ENCODE peak calls at places on chromosomes 16 and 17, in seven cellular contexts. G is NCI-H460; X is kidney tubule cell; F is stimulated activated CD8-positive, alpha-beta memory T cell treated with anti-CD3 and anti-CD28 coated beads, Interleukin-4, amount 100 ng/mL, for 1 hour; O is NB4; B is colonic mucosa; P is EL. N is an unnamed sample.

GRCh38 chr17:69637399-69638165 is 223.1 kb downstream of the MAP2K6 start:
- DNase-seq in O (no peak), G (no peak), F (no peak), B (no peak), P (peak; percentile 72), X (peak; percentile 74), N (peak; percentile 3)

GRCh38 chr16:87815567-87815966 is 49.8 kb upstream of the KLHDC4 start:
- DNase-seq in P (no peak), O (no peak), B (no peak), G (no peak), F (no peak), X (no peak), N (no peak)

GRCh38 chr17:1776857-1777256 is 15.0 kb downstream of the SERPINF1 start:
- DNase-seq in F (no peak), B (no peak), X (no peak), O (no peak), G (no peak), P (no peak), N (no peak)

GRCh38 chr17:13153036-13153435 is 135.2 kb upstream of the ELAC2 start:
- DNase-seq in O (no peak), G (no peak), B (no peak), P (peak; percentile 65), F (no peak), X (no peak), N (no peak)

GRCh38 chr16:6682142-6682811 is 650.4 kb upstream of the RBFOX1 start:
- DNase-seq in G (peak; percentile 20), P (no peak), B (peak; percentile 46), O (peak; percentile 42), F (no peak), X (peak; percentile 42), N (no peak)

GRCh38 chr17:2195729-2196128 is 107.9 kb downstream of the SMG6 start:
- DNase-seq in G (no peak), P (no peak), O (no peak), B (no peak), X (peak; percentile 72), F (no peak), N (no peak)

GRCh38 chr17:57342141-57342540 is 85.8 kb downstream of the MSI2 start:
- DNase-seq in G (no peak), O (no peak), B (no peak), X (no peak), F (no peak), P (no peak), N (no peak)

GRCh38 chr17:44557653-44558285 is 485 bp downstream of the FZD2 start:
- DNase-seq in O (peak; percentile 57), P (peak; percentile 66), G (no peak), B (no peak), X (peak; percentile 46), F (no peak), N (no peak)

GRCh38 chr17:7438050-7438614 is 1.2 kb upstream of the FGF11 start:
- DNase-seq in X (peak; percentile 52), O (peak; percentile 72), B (peak; percentile 59), G (no peak), F (no peak), P (peak; percentile 44), N (no peak)

GRCh38 chr17:49551221-49552069 is 24.2 kb upstream of the NXPH3 start:
- DNase-seq in O (no peak), B (no peak), P (no peak), X (no peak), F (no peak), G (no peak), N (no peak)